ENCODE peak calls at places on chromosomes 3 and 15, in six cellular contexts. Z, H, X, K, R and Y are unnamed samples.

GRCh38 chr3:87997298-87997697 is 61.5 kb downstream of the CGGBP1 start:
- DNase-seq in Z (no peak), H (no peak), X (peak), K (no peak), R (no peak), Y (no peak)

GRCh38 chr3:108051005-108051404 is 39.8 kb downstream of the CD47 start:
- DNase-seq in Z (no peak), H (no peak), X (no peak), K (no peak), R (no peak), Y (no peak)

GRCh38 chr3:42071720-42072582 is 19.2 kb upstream of the TRAK1 start:
- DNase-seq in Z (no peak), H (peak), X (peak), K (peak), R (no peak), Y (no peak)

GRCh38 chr15:76107169-76107568 is 47.4 kb downstream of the TMEM266 start:
- DNase-seq in Z (no peak), H (no peak), X (no peak), K (no peak), R (no peak), Y (no peak)

GRCh38 chr3:61172684-61173083 is 78.6 kb downstream of the FHIT start:
- DNase-seq in Z (no peak), H (no peak), X (no peak), K (no peak), R (no peak), Y (peak)

GRCh38 chr3:42229266-42229941 is 36.6 kb downstream of the CCK start:
- DNase-seq in Z (no peak), H (no peak), X (no peak), K (no peak), R (no peak), Y (no peak)

GRCh38 chr3:112598731-112599130 is 36.9 kb downstream of the SLC35A5 start:
- DNase-seq in Z (no peak), H (no peak), X (no peak), K (no peak), R (no peak), Y (no peak)

GRCh38 chr3:177111541-177111949 is 85.7 kb downstream of the TBL1XR1 start:
- DNase-seq in Z (no peak), H (no peak), X (no peak), K (no peak), R (no peak), Y (no peak)

GRCh38 chr3:29618395-29619291 is 337.8 kb downstream of the RBMS3 start:
- DNase-seq in Z (no peak), H (no peak), X (no peak), K (no peak), R (no peak), Y (no peak)

GRCh38 chr3:196012481-196012880 is 69.4 kb downstream of the TFRC start:
- DNase-seq in Z (no peak), H (no peak), X (no peak), K (no peak), R (peak), Y (no peak)

GRCh38 chr3:163971861-163972260 is 1106.4 kb downstream of the SI start:
- DNase-seq in Z (no peak), H (no peak), X (no peak), K (no peak), R (no peak), Y (no peak)

GRCh38 chr15:90807074-90807646 is 61.2 kb upstream of the FURIN start:
- DNase-seq in Z (no peak), H (no peak), X (no peak), K (no peak), R (no peak), Y (no peak)

GRCh38 chr3:43971486-43971885 is 270.2 kb upstream of the TOPAZ1 start:
- DNase-seq in Z (no peak), H (no peak), X (no peak), K (no peak), R (no peak), Y (no peak)

GRCh38 chr15:52668133-52668532 is 11.1 kb downstream of the ATOSA start:
- DNase-seq in Z (no peak), H (no peak), X (peak), K (no peak), R (no peak), Y (no peak)

GRCh38 chr3:57983734-57984518 is 24.3 kb upstream of the FLNB start:
- DNase-seq in Z (no peak), H (peak), X (peak), K (peak), R (peak), Y (peak)

GRCh38 chr3:49724586-49724985 is 835 bp upstream of the GMPPB start:
- DNase-seq in Z (peak), H (peak), X (peak), K (peak), R (no peak), Y (peak)

GRCh38 chr15:71800190-71800589 is 10.2 kb upstream of the NR2E3 start:
- DNase-seq in Z (no peak), H (no peak), X (no peak), K (no peak), R (no peak), Y (no peak)

GRCh38 chr3:71542548-71543370 is 40.8 kb downstream of the FOXP1 start:
- DNase-seq in Z (peak), H (peak), X (peak), K (peak), R (no peak), Y (peak)

GRCh38 chr3:21526461-21526860 is 224.5 kb downstream of the ZNF385D start:
- DNase-seq in Z (no peak), H (no peak), X (no peak), K (no peak), R (no peak), Y (no peak)

GRCh38 chr3:170204023-170204472 is 18.2 kb upstream of the PRKCI start:
- DNase-seq in Z (no peak), H (no peak), X (no peak), K (no peak), R (no peak), Y (no peak)

GRCh38 chr3:46878796-46879436 is 1.4 kb downstream of the PTH1R start:
- DNase-seq in Z (no peak), H (no peak), X (no peak), K (no peak), R (peak), Y (no peak)

GRCh38 chr15:39579487-39580116 is 1.3 kb upstream of the THBS1 start:
- DNase-seq in Z (peak), H (peak), X (peak), K (no peak), R (peak), Y (no peak)

GRCh38 chr15:40075298-40076044 is 33.2 kb downstream of the BMF start:
- DNase-seq in Z (peak), H (no peak), X (no peak), K (no peak), R (no peak), Y (no peak)

GRCh38 chr3:121730940-121731687 is 18.4 kb downstream of the GOLGB1 start:
- DNase-seq in Z (no peak), H (no peak), X (no peak), K (no peak), R (no peak), Y (no peak)

GRCh38 chr3:3196148-3196861 is 16.8 kb upstream of the CRBN start:
- DNase-seq in Z (no peak), H (no peak), X (no peak), K (peak), R (no peak), Y (peak)
- TF ChIP-seq CTCF in Z (peak), H (peak), X (peak), K (peak), R (peak), Y (peak)

GRCh38 chr15:79008666-79009065 is 63.8 kb upstream of the CTSH start:
- DNase-seq in Z (no peak), H (no peak), X (no peak), K (no peak), R (no peak), Y (no peak)

GRCh38 chr15:79004336-79004735 is 59.5 kb upstream of the CTSH start:
- DNase-seq in Z (no peak), H (no peak), X (peak), K (peak), R (peak), Y (peak)

GRCh38 chr15:79006071-79006470 is 61.2 kb upstream of the CTSH start:
- DNase-seq in Z (no peak), H (no peak), X (no peak), K (no peak), R (no peak), Y (no peak)

GRCh38 chr15:79009388-79009787 is 64.5 kb upstream of the CTSH start:
- DNase-seq in Z (no peak), H (no peak), X (no peak), K (no peak), R (no peak), Y (no peak)

DNA sequence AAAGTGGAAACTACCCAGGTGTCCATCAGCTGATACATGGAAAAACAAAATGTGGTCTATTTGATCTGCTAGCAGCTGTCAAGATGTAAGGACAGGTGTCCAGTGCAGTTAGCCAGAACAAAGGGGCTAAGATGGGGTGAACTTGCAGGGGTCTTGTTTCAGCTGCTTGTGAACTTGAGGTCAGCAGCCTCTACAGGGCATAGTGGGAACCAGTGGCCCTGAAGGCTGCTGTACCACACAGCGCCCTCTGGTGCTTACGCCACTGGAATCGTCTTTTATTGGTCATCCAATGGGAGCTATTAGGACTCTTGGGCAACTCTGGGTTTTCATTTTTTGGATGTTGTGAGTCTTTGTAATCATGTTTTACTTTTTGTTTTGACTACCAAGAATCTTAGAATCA is 62.2 kb upstream of the CTSH start:
- DNase-seq in Z (no peak), H (peak), X (peak), K (peak), R (no peak), Y (peak)
- TF ChIP-seq CTCF in Z (peak), H (peak), X (peak), K (peak), R (peak), Y (peak)

DNA sequence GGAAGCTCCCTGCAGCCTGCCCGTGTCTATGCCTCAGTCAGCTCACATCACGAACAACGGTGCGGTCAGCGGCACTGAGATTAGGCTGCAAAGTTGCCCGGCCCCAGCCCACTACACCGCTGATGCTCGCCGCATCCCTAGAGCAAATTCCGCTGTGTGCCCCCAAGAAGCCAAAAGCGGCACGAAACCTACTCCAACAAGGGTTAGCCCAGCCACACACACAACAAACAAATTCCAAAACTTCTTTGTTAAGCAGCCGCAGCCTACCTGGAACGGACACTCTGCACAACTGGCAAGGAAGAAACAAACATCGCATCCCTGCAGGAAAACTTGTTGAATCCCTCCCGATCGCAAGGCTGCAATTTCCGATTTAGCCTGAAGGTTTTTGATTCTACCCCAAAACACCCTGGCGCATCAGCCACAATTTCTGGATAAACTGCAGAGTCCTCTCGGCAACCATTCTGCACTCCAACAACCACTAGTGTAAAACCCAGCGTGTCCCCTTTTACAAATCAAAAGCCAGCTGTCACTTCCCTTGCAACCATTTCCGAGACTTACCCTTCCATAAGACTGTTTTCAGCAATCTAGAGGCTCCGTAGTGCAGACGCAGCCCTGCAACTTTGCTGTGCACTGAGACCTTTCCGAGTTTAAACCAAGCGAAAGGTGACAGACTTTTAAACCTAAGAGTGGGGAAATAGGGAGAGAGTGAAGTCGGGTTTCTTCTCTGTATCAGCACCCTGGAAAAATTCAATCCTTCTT is 425 bp downstream of the ROBO1 start:
- DNase-seq in Z (no peak), H (no peak), X (peak), K (no peak), R (no peak), Y (no peak)
- TF ChIP-seq CTCF in Z (no peak), H (no peak), X (peak), K (no peak), R (no peak), Y (no peak)

DNA sequence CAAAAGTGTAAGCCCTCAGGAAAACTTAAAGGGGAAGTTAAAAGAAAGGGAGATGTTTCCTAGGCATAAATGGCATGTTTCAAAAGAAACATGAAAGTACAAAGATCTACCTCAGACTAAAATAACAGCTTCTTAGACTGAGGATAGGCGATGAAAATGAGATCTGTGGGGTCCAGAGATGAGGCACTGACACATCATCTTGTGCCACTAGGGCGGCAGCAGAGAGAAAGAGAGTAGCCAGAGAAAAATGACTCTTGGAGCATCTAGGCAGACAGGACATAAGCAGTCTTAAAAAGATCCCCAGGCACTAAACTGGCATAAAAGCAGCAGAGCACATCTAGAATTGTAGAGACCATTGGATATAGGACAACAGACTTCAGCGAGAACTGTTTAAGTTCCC is 42.5 kb upstream of the RFX7 start:
- DNase-seq in Z (no peak), H (no peak), X (no peak), K (peak), R (no peak), Y (peak)
- TF ChIP-seq CTCF in Z (no peak), H (no peak), X (no peak), K (peak), R (peak), Y (peak)

DNA sequence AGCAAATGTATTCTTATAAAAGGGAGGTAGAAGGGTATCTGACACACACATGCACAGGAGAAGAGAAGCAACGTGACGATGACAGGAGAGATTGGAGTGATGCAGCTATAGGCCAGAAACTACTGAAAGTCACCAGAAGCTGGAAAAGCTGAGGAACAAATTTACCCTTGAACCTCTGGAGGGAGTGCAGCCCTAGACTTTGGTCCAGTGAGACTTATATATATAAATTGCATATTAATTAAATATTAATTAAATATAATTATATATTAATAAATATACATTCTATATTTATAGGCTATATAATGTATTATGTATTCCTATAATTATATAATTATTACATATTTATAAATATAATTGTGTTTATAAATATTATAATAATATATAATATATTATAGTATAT is 96.5 kb upstream of the LMCD1 start:
- DNase-seq in Z (no peak), H (no peak), X (no peak), K (no peak), R (no peak), Y (no peak)
- TF ChIP-seq CTCF in Z (no peak), H (no peak), X (no peak), K (no peak), R (no peak), Y (no peak)

DNA sequence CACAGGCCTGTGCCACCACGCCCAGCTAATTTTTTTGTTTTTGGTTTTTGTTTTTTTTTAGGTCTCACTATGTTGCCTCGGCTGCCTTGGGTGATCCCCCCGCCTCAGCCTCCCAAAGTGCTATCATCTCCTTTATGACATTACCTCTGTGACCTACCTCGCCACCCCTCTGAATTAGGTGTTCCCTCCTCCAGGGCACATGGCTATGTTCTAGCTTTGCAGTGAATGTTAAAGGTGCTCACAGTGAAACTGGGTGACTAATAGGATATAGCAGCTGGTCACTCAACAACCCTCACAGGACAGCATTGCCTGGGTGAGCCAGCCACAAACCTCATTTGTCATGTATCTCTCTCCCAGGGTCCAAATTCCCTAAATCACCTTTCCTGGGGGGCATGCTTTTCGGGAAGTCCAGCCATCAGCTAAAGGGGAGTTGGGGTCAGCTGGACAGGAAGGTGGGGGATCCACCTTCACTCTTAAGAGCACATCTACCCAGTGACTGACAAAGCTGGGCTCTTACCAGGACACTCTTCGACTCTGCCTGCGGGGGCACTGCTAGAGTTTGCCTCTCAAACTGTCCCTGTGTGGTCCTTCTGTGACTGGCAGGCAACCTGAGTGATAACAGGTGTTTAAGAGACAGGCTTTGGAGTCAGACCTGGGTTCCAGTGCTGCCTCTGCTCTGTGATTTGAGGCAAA is 1.6 kb upstream of the TTLL3 start:
- DNase-seq in Z (no peak), H (no peak), X (no peak), K (peak), R (peak), Y (peak)
- TF ChIP-seq CTCF in Z (peak), H (no peak), X (peak), K (peak), R (peak), Y (peak)

GRCh38 chr3:63192248-63192647 is 85.9 kb upstream of the SYNPR start:
- DNase-seq in Z (no peak), H (no peak), X (no peak), K (no peak), R (no peak), Y (no peak)

GRCh38 chr3:63199606-63200005 is 78.5 kb upstream of the SYNPR start:
- DNase-seq in Z (no peak), H (no peak), X (no peak), K (no peak), R (no peak), Y (no peak)

GRCh38 chr3:63193647-63194046 is 84.5 kb upstream of the SYNPR start:
- DNase-seq in Z (no peak), H (no peak), X (peak), K (peak), R (no peak), Y (no peak)
- TF ChIP-seq CTCF in Z (peak), H (peak), X (peak), K (peak), R (peak), Y (peak)

DNA sequence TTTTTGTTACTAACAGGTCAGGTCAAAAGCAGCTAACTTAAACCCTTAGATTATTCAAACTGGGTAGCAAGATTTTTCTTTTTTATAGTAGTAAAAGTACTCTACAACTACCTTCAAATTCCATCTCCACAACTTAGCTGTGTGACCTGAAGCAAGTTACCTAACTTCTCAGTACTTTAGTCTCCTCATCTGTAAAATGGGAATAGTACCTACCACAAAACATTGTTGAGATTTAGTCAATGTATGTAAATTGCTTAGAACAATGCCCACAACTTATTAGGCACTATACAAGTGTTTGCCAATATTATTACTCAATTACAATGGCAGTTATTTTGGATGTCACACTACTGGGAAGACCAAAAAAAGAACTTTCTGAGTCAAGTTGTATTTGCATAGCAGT is 3.0 kb downstream of the TASOR start:
- DNase-seq in Z (no peak), H (no peak), X (no peak), K (no peak), R (no peak), Y (no peak)
- TF ChIP-seq CTCF in Z (no peak), H (no peak), X (no peak), K (no peak), R (no peak), Y (no peak)

GRCh38 chr3:194007598-194008337 is 128.2 kb upstream of the HES1 start:
- DNase-seq in Z (no peak), H (no peak), X (no peak), K (no peak), R (no peak), Y (no peak)

GRCh38 chr3:194011807-194012206 is 124.1 kb upstream of the HES1 start:
- DNase-seq in Z (no peak), H (no peak), X (no peak), K (no peak), R (no peak), Y (no peak)

GRCh38 chr3:194009019-194009418 is 126.9 kb upstream of the HES1 start:
- DNase-seq in Z (no peak), H (no peak), X (no peak), K (no peak), R (no peak), Y (no peak)

GRCh38 chr3:194006102-194006501 is 129.8 kb upstream of the HES1 start:
- DNase-seq in Z (no peak), H (no peak), X (no peak), K (no peak), R (no peak), Y (no peak)

GRCh38 chr3:194009892-194010533 is 125.9 kb upstream of the HES1 start:
- DNase-seq in Z (no peak), H (no peak), X (no peak), K (no peak), R (no peak), Y (no peak)
- TF ChIP-seq CTCF in Z (no peak), H (peak), X (no peak), K (no peak), R (no peak), Y (no peak)

GRCh38 chr3:127149621-127150310 is 43.2 kb upstream of the PRR23E start:
- DNase-seq in Z (no peak), H (no peak), X (no peak), K (no peak), R (no peak), Y (no peak)

GRCh38 chr3:127145266-127145665 is 47.7 kb upstream of the PRR23E start:
- DNase-seq in Z (no peak), H (no peak), X (no peak), K (no peak), R (no peak), Y (no peak)

GRCh38 chr3:127144631-127145030 is 48.3 kb upstream of the PRR23E start:
- DNase-seq in Z (no peak), H (no peak), X (no peak), K (no peak), R (no peak), Y (no peak)

GRCh38 chr3:127150915-127151564 is 41.9 kb upstream of the PRR23E start:
- DNase-seq in Z (peak), H (no peak), X (no peak), K (no peak), R (no peak), Y (no peak)

GRCh38 chr3:127147291-127147905 is 45.5 kb upstream of the PRR23E start:
- DNase-seq in Z (no peak), H (no peak), X (no peak), K (no peak), R (no peak), Y (no peak)
- TF ChIP-seq CTCF in Z (no peak), H (no peak), X (no peak), K (no peak), R (no peak), Y (no peak)